ENCODE peak calls at places on chromosomes 1 and 21, in nine cellular contexts. E, D, M, J, C, L, S, K and P are unnamed samples.

GRCh38 chr1:109113787-109114568 is at the start of gene ELAPOR1:
- DNase-seq in S (peak; percentile 74), K (peak; percentile 66), M (peak; percentile 75), J (peak; percentile 78), E (peak; percentile 44), D (peak; percentile 77), L (peak; percentile 79), C (peak; percentile 94), P (no peak)

GRCh38 chr1:171916315-171916771 is 75.0 kb downstream of the DNM3 start:
- DNase-seq in D (no peak), S (no peak), K (no peak), E (no peak), J (no peak), L (no peak), C (no peak), M (no peak), P (no peak)

GRCh38 chr1:27445177-27445936 is 44.6 kb downstream of the WASF2 start:
- DNase-seq in C (no peak), M (no peak), D (no peak), K (no peak), L (no peak), E (no peak), S (no peak), J (no peak), P (no peak)

GRCh38 chr1:28058971-28059878 is 29.2 kb downstream of the EYA3 start:
- DNase-seq in M (no peak), C (no peak), S (no peak), D (no peak), J (no peak), K (no peak), L (no peak), E (no peak), P (no peak)

GRCh38 chr1:248696261-248696660 is 6.3 kb downstream of the OR14I1 start:
- DNase-seq in S (no peak), D (no peak), K (no peak), L (no peak), J (peak; percentile 48), C (no peak), M (no peak), E (no peak), P (no peak)

GRCh38 chr1:20666804-20667203 is 5.6 kb upstream of the DDOST start:
- DNase-seq in C (no peak), K (no peak), D (no peak), L (no peak), M (no peak), S (peak; percentile 1), E (no peak), J (no peak), P (peak; percentile 51)

GRCh38 chr1:159175571-159175970 is 4.2 kb downstream of the CADM3 start:
- DNase-seq in D (no peak), C (no peak), L (no peak), E (no peak), M (no peak), K (no peak), J (no peak), S (no peak), P (no peak)

GRCh38 chr1:38860464-38860816 is 868 bp upstream of the RRAGC start:
- DNase-seq in S (no peak), E (no peak), C (no peak), M (no peak), J (no peak), D (no peak), L (no peak), K (no peak), P (no peak)

GRCh38 chr1:12387641-12388040 is 157.8 kb downstream of the VPS13D start:
- DNase-seq in L (no peak), K (no peak), D (no peak), C (no peak), S (no peak), M (no peak), J (no peak), E (no peak), P (no peak)

GRCh38 chr1:12386130-12386529 is 156.3 kb downstream of the VPS13D start:
- DNase-seq in E (no peak), D (no peak), L (peak; percentile 74), C (peak; percentile 49), K (no peak), J (no peak), S (no peak), M (peak; percentile 14), P (no peak)

GRCh38 chr1:12383001-12383400 is 153.2 kb downstream of the VPS13D start:
- DNase-seq in L (no peak), M (no peak), D (no peak), S (no peak), E (no peak), K (no peak), C (no peak), J (no peak), P (no peak)

GRCh38 chr1:12383786-12384185 is 154.0 kb downstream of the VPS13D start:
- DNase-seq in M (no peak), S (no peak), J (no peak), D (no peak), C (no peak), L (no peak), K (no peak), E (no peak), P (no peak)

DNA sequence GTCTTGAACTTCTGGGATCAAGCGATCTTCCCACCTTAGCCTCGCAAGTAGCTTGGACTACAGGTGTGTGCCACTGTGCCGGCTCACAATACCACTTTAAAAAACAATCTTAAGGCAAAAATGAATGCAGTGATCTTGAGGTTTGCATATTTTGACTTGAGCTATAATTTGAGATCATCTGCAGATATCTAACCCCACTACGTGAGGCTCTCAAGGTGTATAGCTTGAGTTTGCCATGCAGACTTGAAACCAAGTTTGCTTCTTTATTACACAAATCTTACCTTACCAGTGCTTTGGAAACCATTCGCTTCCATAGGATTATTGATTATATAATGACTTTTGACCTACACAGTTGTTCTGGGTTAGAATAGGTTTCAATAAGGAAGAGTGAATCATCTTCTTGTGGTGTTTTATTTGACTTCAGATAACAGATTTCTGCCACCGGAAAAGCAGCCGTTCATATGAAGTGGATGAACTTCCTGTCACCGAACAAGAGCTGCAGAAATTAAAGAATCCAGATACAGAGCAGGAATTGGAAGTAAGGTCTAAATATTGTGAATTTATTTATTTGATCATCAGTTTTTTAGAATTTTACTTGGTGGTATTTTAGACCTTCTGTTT is 155.1 kb downstream of the VPS13D start:
- DNase-seq in D (no peak), S (no peak), E (no peak), M (peak; percentile 7), C (peak; percentile 25), K (no peak), J (no peak), L (no peak), P (no peak)
- H3K9me3 ChIP-seq in D (peaks cover 8% of the 10 kb centered on the region), S (no peaks in the 10 kb centered on the region), E (peaks cover 20% of the 10 kb centered on the region), M (peaks cover 4% of the 10 kb centered on the region), C (no peaks in the 10 kb centered on the region), K (peaks cover 1% of the 10 kb centered on the region), J (peaks cover 19% of the 10 kb centered on the region), L (no peaks in the 10 kb centered on the region), P (peaks cover 21% of the 10 kb centered on the region)

DNA sequence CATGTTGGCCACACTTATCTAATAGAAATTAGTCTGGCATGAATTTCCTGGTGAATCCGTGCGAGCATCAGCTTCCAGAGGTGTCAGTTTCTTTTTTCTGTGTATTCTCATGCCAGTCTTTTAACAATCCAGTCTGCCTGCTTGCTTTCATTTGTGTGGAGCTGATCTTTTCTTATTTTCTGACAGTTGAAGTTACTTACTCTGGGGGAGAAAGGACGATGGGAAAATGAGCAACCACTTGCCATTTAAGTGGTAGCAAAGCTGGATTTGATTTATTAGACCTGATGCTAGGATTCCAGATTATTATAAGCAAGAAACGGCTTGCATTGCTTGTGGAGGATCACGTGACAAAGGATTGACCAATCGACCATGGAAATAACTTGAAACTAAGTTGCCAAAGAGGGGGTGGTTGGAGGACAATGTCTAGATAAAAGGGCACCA is 24.3 kb upstream of the APP start:
- DNase-seq in S (no peak), K (no peak), E (no peak), D (no peak), M (no peak), C (no peak), J (no peak), L (no peak), P (no peak)
- H3K4me3 ChIP-seq in S (no peak overlapping the region), K (no peak overlapping the region), E (no peak overlapping the region), D (no peak overlapping the region), M (no peak overlapping the region), C (no peak overlapping the region), J (no peak overlapping the region), L (no peak overlapping the region), P (no peak overlapping the region)

GRCh38 chr1:230425252-230426061 is 675 bp downstream of the PGBD5 start:
- DNase-seq in K (peak; percentile 52), J (no peak), M (no peak), L (peak; percentile 30), E (no peak), C (no peak), S (peak; percentile 63), D (no peak), P (peak; percentile 10)

GRCh38 chr1:230423261-230423660 is 2.9 kb downstream of the PGBD5 start:
- DNase-seq in J (no peak), E (no peak), D (no peak), C (no peak), L (no peak), K (no peak), S (no peak), M (no peak), P (no peak)

GRCh38 chr1:230422221-230422981 is 3.7 kb downstream of the PGBD5 start:
- DNase-seq in J (no peak), M (no peak), D (no peak), E (no peak), K (no peak), L (no peak), C (no peak), S (no peak), P (no peak)

GRCh38 chr1:230424440-230425251 is 1.5 kb downstream of the PGBD5 start:
- DNase-seq in K (no peak), S (no peak), D (no peak), J (no peak), E (no peak), C (no peak), M (no peak), L (peak; percentile 50), P (no peak)

GRCh38 chr1:230423936-230424335 is 2.2 kb downstream of the PGBD5 start:
- DNase-seq in E (no peak), D (no peak), M (no peak), J (no peak), L (no peak), S (no peak), C (no peak), K (no peak), P (no peak)
- H3K27me3 ChIP-seq in E (no peaks in the 10 kb centered on the region), D (peaks cover 69% of the 10 kb centered on the region), M (peaks cover 25% of the 10 kb centered on the region), J (peaks cover 65% of the 10 kb centered on the region), L (no peaks in the 10 kb centered on the region), S (peaks cover 62% of the 10 kb centered on the region), C (peaks cover 28% of the 10 kb centered on the region), K (no peaks in the 10 kb centered on the region), P (peaks cover 80% of the 10 kb centered on the region)

GRCh38 chr21:45356653-45357435 is 48.1 kb upstream of the COL18A1 start:
- DNase-seq in M (no peak), C (no peak), D (no peak), J (no peak), K (no peak), S (peak; percentile 27), L (no peak), E (no peak), P (no peak)

GRCh38 chr21:45359451-45360217 is 45.3 kb upstream of the COL18A1 start:
- DNase-seq in J (no peak), E (peak; percentile 59), L (no peak), D (no peak), M (no peak), S (peak; percentile 55), C (no peak), K (peak; percentile 39), P (no peak)

GRCh38 chr21:45357436-45358260 is 47.3 kb upstream of the COL18A1 start:
- DNase-seq in S (peak; percentile 81), L (peak; percentile 52), E (no peak), J (peak; percentile 24), D (no peak), K (no peak), C (no peak), M (no peak), P (no peak)

GRCh38 chr21:45358711-45359310 is 46.2 kb upstream of the COL18A1 start:
- DNase-seq in S (peak; percentile 54), M (no peak), K (no peak), E (no peak), L (no peak), J (no peak), C (no peak), D (no peak), P (no peak)

GRCh38 chr21:45358261-45358670 is 46.7 kb upstream of the COL18A1 start:
- DNase-seq in L (no peak), E (no peak), S (peak; percentile 46), J (no peak), M (no peak), C (no peak), K (no peak), D (no peak), P (no peak)
- H3K9me3 ChIP-seq in L (no peaks in the 10 kb centered on the region), E (no peaks in the 10 kb centered on the region), S (no peaks in the 10 kb centered on the region), J (no peaks in the 10 kb centered on the region), M (no peaks in the 10 kb centered on the region), C (no peaks in the 10 kb centered on the region), K (no peaks in the 10 kb centered on the region), D (no peaks in the 10 kb centered on the region), P (no peaks in the 10 kb centered on the region)